ENCODE peak calls at places on chromosome 1, in five cellular contexts. R, T, S, C and E are unnamed samples.
A peak's percentile ranks its signal among the peaks of the same experiment; 100 is the strongest.

GRCh38 chr1:115068780-115069179 is 20.5 kb downstream of the TSPAN2 start:
- DNase-seq in C (no peak), R (no peak), T (no peak), S (no peak), E (no peak)

GRCh38 chr1:215056584-215056983 is 26.0 kb upstream of the KCNK2 start:
- DNase-seq in C (peak; percentile 66), R (no peak), T (peak; percentile 79), S (no peak), E (no peak)

GRCh38 chr1:32733573-32734321 is 31.2 kb upstream of the SYNC start:
- DNase-seq in C (peak; percentile 16), R (peak; percentile 81), S (peak; percentile 58), T (peak; percentile 71), E (peak; percentile 49)

GRCh38 chr1:3956527-3957170 is 56.6 kb upstream of the C1orf174 start:
- DNase-seq in R (no peak), T (no peak), S (no peak), C (no peak), E (no peak)

GRCh38 chr1:94332952-94333351 is 85.2 kb upstream of the ABCD3 start:
- DNase-seq in T (peak; percentile 61), R (no peak), C (peak; percentile 29), S (no peak), E (no peak)

GRCh38 chr1:74193908-74194307 is 4.1 kb downstream of the LRRIQ3 start:
- DNase-seq in C (peak; percentile 36), T (peak; percentile 70), S (no peak), R (no peak), E (no peak)

GRCh38 chr1:204461331-204462228 is 33.0 kb downstream of the PIK3C2B start:
- DNase-seq in T (no peak), S (no peak), R (no peak), C (no peak), E (peak; percentile 78)

GRCh38 chr1:22872971-22873664 is 99.5 kb downstream of the LACTBL1 start:
- DNase-seq in T (peak; percentile 25), R (no peak), C (no peak), S (no peak), E (no peak)

GRCh38 chr1:99004270-99005141 is at the start of gene PLPPR5:
- DNase-seq in C (peak; percentile 13), S (peak; percentile 83), T (peak; percentile 25), R (peak; percentile 69), E (peak; percentile 61)

GRCh38 chr1:100581096-100581705 is 43.3 kb downstream of the GPR88 start:
- DNase-seq in R (no peak), S (no peak), C (no peak), T (peak; percentile 33), E (no peak)

GRCh38 chr1:20185834-20186782 is at the start of the genes PLA2G2C and UBXN10:
- DNase-seq in R (peak; percentile 82), S (peak; percentile 67), T (no peak), C (no peak), E (peak; percentile 52)

GRCh38 chr1:163082971-163083370 is 13.8 kb downstream of the RGS4 start:
- DNase-seq in R (no peak), T (peak; percentile 43), C (no peak), S (no peak), E (no peak)

GRCh38 chr1:244833734-244834595 is 1.5 kb upstream of the COX20 start:
- DNase-seq in R (peak; percentile 58), C (peak; percentile 74), S (peak; percentile 65), T (peak; percentile 72), E (peak; percentile 34)

GRCh38 chr1:233635765-233636502 is 22.0 kb downstream of the KCNK1 start:
- DNase-seq in S (no peak), R (no peak), T (peak; percentile 61), C (no peak), E (no peak)

GRCh38 chr1:172322219-172323061 is 98.0 kb upstream of the C1orf105 start:
- DNase-seq in R (no peak), C (peak; percentile 96), S (no peak), T (peak; percentile 98), E (no peak)

GRCh38 chr1:170340259-170340658 is 191.7 kb upstream of the GORAB start:
- DNase-seq in R (no peak), S (no peak), C (no peak), T (no peak), E (no peak)

GRCh38 chr1:231799363-231799986 is 172.9 kb downstream of the DISC1 start:
- DNase-seq in R (peak; percentile 29), C (no peak), T (peak; percentile 52), S (no peak), E (no peak)

GRCh38 chr1:210500831-210501230 is 172.1 kb downstream of the HHAT start:
- DNase-seq in C (no peak), R (no peak), T (no peak), S (no peak), E (no peak)

GRCh38 chr1:65924471-65924870 is 131.8 kb downstream of the PDE4B start:
- DNase-seq in C (peak; percentile 65), S (no peak), R (no peak), T (peak; percentile 74), E (no peak)

GRCh38 chr1:29379438-29380073 is 143.2 kb downstream of the PTPRU start:
- DNase-seq in T (peak; percentile 73), R (no peak), S (peak; percentile 72), C (peak; percentile 8), E (no peak)

GRCh38 chr1:77834771-77835334 is 53.6 kb upstream of the NEXN start:
- DNase-seq in T (peak; percentile 85), C (peak; percentile 78), R (no peak), S (no peak), E (no peak)

GRCh38 chr1:230377851-230378250 is 48.3 kb downstream of the PGBD5 start:
- DNase-seq in S (no peak), T (no peak), C (no peak), R (no peak), E (no peak)

GRCh38 chr1:182337736-182338571 is 53.6 kb downstream of the GLUL start:
- DNase-seq in R (no peak), T (peak; percentile 27), S (no peak), C (peak; percentile 9), E (no peak)

GRCh38 chr1:203176744-203177460 is 1.3 kb upstream of the MYBPH start:
- DNase-seq in R (no peak), C (no peak), S (no peak), T (peak; percentile 50), E (no peak)
- TF ChIP-seq CTCF in R (no peak), C (no peak), S (no peak), T (no peak), E (no peak)

GRCh38 chr1:37919277-37919676 is 27.6 kb downstream of the INPP5B start:
- DNase-seq in R (peak; percentile 27), C (peak; percentile 34), T (peak; percentile 38), S (peak; percentile 46), E (no peak)
- TF ChIP-seq CTCF in R (peak; percentile 43), C (peak; percentile 53), T (peak; percentile 60), S (peak; percentile 61), E (peak; percentile 65)

GRCh38 chr1:30912913-30913652 is 4.5 kb upstream of the SDC3 start:
- DNase-seq in R (no peak), S (no peak), C (peak; percentile 56), T (no peak), E (no peak)

GRCh38 chr1:30908446-30908885 is at the start of gene SDC3:
- DNase-seq in C (peak; percentile 43), S (peak; percentile 85), R (no peak), T (no peak), E (no peak)

GRCh38 chr1:30912203-30912602 is 3.6 kb upstream of the SDC3 start:
- DNase-seq in S (no peak), T (no peak), R (no peak), C (no peak), E (no peak)

GRCh38 chr1:30908886-30909777 is 574 bp upstream of the SDC3 start:
- DNase-seq in R (no peak), T (no peak), C (no peak), S (peak; percentile 58), E (no peak)

DNA sequence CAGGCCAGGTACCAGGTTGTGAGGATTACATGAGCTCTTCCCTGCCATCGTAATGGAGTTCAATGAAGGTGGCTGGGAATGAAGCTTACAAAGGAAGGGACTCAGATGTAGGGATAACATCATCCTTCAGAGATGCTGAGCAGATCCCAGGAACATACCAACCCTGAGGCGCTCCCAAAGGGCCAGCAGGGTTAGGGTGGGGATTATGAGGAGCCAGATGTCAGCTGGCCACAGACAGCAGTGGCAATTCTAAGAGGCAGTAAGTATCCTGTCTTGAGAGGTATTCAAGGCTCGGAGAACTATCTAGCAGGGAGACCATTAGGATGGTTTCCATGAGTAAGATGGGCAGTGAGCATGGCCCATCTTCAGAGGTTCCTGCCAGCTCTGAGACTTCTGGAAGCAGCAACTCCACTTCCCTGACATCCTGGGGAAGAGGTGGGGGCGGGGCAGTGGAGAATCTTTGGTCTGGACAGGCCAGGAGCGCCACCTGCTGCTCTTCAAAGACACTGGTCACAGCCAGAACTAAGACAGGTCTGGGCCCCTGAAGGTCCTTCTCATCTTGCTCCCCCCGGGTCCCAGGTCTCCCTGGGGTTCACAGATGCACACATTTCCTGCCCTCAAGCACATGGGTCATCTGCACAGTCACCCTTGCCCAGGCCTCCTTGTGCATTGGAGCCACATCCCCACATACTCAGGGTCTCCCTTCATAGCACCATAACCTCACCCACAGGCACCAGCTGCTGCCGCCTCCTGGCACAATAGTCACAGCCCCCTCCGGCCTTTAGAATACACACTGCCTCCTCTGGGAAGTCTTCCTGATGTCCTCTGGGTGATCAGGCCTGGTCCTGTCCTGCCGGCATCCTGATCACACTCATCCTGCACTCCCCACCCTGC is 2.8 kb upstream of the SDC3 start:
- DNase-seq in S (peak; percentile 94), R (peak; percentile 92), T (peak; percentile 80), C (peak; percentile 83), E (peak; percentile 81)
- TF ChIP-seq CTCF in S (peak; percentile 90), R (peak; percentile 52), T (peak; percentile 88), C (peak; percentile 88), E (peak; percentile 60)

GRCh38 chr1:12246584-12246983 is 16.8 kb downstream of the VPS13D start:
- DNase-seq in R (no peak), S (no peak), T (no peak), C (no peak), E (no peak)

GRCh38 chr1:12245733-12246132 is 15.9 kb downstream of the VPS13D start:
- DNase-seq in R (no peak), T (no peak), S (no peak), C (no peak), E (no peak)

GRCh38 chr1:12245116-12245515 is 15.3 kb downstream of the VPS13D start:
- DNase-seq in S (no peak), C (peak; percentile 39), T (peak; percentile 59), R (no peak), E (no peak)

GRCh38 chr1:12244585-12244984 is 14.8 kb downstream of the VPS13D start:
- DNase-seq in S (no peak), T (no peak), R (no peak), C (no peak), E (no peak)

GRCh38 chr1:12244078-12244477 is 14.2 kb downstream of the VPS13D start:
- DNase-seq in S (peak; percentile 38), T (peak; percentile 19), R (no peak), C (no peak), E (peak; percentile 10)
- TF ChIP-seq CTCF in S (peak; percentile 66), T (peak; percentile 43), R (peak; percentile 37), C (peak; percentile 32), E (peak; percentile 49)

GRCh38 chr1:154348429-154349076 is 23.2 kb downstream of the ATP8B2 start:
- DNase-seq in S (no peak), R (peak; percentile 33), T (no peak), C (no peak), E (no peak)
- TF ChIP-seq CTCF in S (no peak), R (no peak), T (no peak), C (no peak), E (no peak)